ENCODE peak calls at places on chromosomes 16 and 17, in five cellular contexts. E, S, B, I and Y are unnamed samples.

GRCh38 chr17:3576970-3577369 is 19.4 kb upstream of the TRPV3 start:
- DNase-seq in I (no peak), B (no peak), S (no peak), E (no peak), Y (no peak)

GRCh38 chr16:49000594-49000993 is 281.0 kb downstream of the CBLN1 start:
- DNase-seq in B (no peak), I (peak), E (no peak), S (no peak), Y (peak)

GRCh38 chr17:76354747-76355310 is 1.1 kb upstream of the PRPSAP1 start:
- DNase-seq in S (no peak), E (peak), B (no peak), I (peak), Y (no peak)

GRCh38 chr17:7557825-7558543 is 566 bp upstream of the TNFSF13 start:
- DNase-seq in I (no peak), E (peak), B (no peak), S (peak), Y (no peak)

GRCh38 chr17:57236686-57237299 is 19.5 kb upstream of the MSI2 start:
- DNase-seq in E (no peak), B (no peak), I (no peak), S (no peak), Y (no peak)

GRCh38 chr17:1995321-1996242 is 29.6 kb downstream of the RTN4RL1 start:
- DNase-seq in B (no peak), S (peak), E (no peak), I (no peak), Y (no peak)

GRCh38 chr16:50627419-50627818 is 53.7 kb downstream of the SNX20 start:
- DNase-seq in E (peak), B (no peak), S (no peak), I (no peak), Y (no peak)

GRCh38 chr17:16872836-16873653 is 98.9 kb downstream of the TNFRSF13B start:
- DNase-seq in S (no peak), E (peak), I (peak), B (no peak), Y (peak)

GRCh38 chr16:67509016-67509415 is 19.6 kb upstream of the RIPOR1 start:
- DNase-seq in I (no peak), E (no peak), B (no peak), S (no peak), Y (no peak)

GRCh38 chr17:21512307-21513011 is 136.3 kb downstream of the KCNJ12 start:
- DNase-seq in I (no peak), B (no peak), E (no peak), S (no peak), Y (no peak)

GRCh38 chr17:19799796-19800195 is 51.7 kb upstream of the ALDH3A1 start:
- DNase-seq in S (no peak), E (no peak), B (no peak), I (no peak), Y (no peak)

DNA sequence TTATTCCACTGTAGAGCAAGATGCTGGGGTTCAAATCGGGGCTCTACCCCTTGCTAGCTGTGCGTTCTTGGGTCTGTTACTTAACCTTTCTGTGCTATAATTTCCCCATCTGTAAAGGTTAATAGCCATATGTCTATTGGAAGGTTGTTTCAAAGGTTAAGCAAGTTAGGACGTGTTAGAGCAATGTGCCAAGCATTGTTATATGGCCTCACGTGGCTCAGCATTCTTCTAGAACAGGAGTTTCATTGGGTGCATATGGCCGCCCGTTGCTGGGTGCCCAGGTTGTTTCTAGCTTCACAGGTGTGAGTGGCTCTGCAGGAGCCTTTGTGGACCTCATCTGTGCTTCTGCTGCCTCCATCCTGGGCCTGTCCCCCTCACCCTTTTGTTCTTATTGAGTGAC is 80.0 kb upstream of the CIBAR2 start:
- DNase-seq in S (no peak), B (no peak), E (no peak), I (no peak), Y (no peak)
- TF ChIP-seq CEBPB in S (no peak), B (no peak), E (no peak), I (no peak), Y (no peak)

GRCh38 chr17:596763-597644 is 117.6 kb downstream of the VPS53 start:
- DNase-seq in E (no peak), I (no peak), B (no peak), S (no peak), Y (peak)
- TF ChIP-seq POLR2A in E (no peak), I (no peak), B (no peak), S (no peak), Y (no peak)

DNA sequence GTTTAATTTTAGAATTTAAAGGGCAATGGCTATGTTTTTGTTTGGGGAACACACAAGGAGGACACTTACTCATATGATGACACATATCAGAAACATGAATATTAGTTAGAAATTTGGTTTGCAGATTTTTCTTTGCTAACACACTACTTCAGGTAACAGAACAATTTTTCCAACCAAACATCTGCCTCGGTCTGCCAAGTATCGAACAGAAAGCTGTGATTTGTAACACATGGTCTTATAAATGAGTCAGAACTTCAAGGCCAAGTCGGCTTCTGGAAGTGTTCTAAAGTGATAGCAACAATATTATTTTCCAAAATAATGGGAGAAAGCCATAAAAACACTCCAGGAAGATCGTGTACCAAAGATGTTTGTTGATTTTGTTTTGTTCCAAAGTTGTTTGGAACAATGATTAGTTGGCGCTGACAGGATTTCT is 75.9 kb upstream of the PMFBP1 start:
- DNase-seq in S (no peak), B (no peak), E (no peak), I (no peak), Y (no peak)
- TF ChIP-seq ZNF274 in S (no peak), B (no peak), E (no peak), I (no peak), Y (no peak)

DNA sequence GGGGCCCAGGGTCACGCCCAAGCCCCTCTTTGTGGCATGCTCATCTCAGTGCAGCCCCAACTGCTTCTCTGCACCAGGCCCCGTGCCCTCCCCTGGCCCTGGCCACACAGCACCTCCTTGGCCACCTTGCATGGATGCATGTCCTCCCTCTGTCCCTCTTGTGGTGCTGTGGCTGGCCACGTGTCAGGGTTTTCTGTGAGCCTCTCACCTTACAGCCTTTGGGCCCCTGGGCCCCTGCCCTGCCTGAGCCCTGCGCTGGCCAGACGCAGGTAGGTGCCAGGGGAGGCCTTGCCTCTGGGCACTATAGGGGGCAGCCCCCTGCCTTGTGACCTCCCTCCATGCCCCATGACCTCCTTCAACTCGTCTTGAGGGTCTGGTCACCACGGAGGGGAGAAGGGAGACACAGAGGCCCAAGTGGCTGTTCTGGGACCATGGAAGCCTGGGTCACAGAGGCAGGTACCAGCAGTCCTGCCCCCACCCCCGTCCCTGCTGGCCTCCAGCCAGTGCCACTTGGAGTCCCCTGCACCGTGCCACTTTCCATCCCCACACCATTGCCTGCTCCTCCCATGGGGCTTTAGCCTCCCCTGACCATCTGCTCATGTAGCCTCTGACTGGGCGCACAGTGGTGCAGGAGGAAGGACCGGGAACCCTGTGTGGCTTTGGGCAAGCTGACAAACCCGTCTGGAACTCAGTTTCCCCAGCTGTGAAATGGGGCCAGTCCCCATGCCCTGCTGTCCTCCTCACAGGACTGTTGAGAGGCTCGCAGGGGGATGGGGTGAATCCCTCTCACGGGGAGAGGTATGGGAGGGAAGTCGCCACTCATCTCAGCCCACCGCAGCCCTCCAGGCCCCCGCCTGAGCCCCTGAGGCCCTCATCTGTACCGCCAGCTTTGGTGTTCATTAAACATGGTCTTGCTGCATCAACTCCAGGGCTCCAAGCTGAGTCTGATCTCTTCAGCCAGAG is 11.5 kb upstream of the ATP6V0C start:
- DNase-seq in E (no peak), B (no peak), I (no peak), S (no peak), Y (no peak)
- TF ChIP-seq CEBPB in E (no peak), B (no peak), I (no peak), S (no peak), Y (no peak)

GRCh38 chr16:87839542-87840461 is 29.5 kb downstream of the SLC7A5 start:
- DNase-seq in E (no peak), S (no peak), I (no peak), B (no peak), Y (no peak)
- TF ChIP-seq POLR2A in E (no peak), S (no peak), I (no peak), B (peak), Y (no peak)

DNA sequence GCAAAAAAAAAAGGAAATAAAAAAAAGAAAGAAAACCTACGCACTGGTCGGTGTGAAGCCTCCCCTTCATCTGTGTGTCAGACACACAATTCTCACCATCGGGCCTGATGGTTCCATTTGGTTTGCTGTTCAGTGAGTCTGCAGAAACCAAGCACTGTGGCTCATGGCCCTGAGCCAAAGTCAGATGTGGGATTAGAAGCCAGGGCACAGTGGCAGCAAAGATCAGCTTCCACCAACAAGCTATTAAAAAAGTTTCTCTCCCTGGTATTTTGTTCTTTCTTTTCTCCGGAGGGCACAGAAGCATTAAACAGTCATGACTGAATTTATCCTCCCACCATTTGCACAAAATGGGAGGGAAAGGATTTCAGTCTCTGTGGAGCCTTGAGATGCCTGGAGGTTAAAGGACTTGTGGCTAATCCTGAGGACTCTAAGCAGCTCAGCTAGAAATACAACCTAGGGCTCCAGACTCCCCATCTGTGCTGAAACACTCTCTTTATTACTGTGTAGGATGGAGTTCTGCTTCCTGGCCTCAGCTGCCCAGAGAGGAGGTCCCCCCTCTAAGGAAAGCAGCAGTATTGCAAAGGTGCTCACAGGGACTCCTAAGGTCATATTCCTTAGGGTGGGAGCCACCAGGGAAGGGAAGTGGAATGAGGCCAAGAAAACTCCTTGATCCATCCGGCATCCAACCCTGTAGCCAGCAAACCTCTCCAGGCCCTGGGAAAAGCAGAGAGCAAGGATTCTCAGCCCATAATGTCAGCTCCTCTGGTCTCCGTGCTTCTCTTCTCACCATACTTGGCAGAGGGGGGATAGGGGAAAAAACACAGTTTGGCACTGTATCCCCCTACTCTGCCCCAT is 28.2 kb downstream of the SLC39A11 start:
- DNase-seq in I (no peak), E (no peak), S (no peak), B (no peak), Y (no peak)
- TF ChIP-seq ZNF274 in I (no peak), E (no peak), S (no peak), B (no peak), Y (no peak)